ENCODE peak calls at places on chromosomes 11 and 22, in seven cellular contexts. Z, Y, D, E, X, N and S are unnamed samples.

GRCh38 chr22:35624547-35624946 is 7.4 kb upstream of the MB start:
- DNase-seq in E (no peak), Y (no peak), N (no peak), D (no peak), X (no peak), Z (no peak), S (no peak)

GRCh38 chr11:86949995-86950993 is 4.9 kb downstream of the FZD4 start:
- DNase-seq in N (no peak), D (peak; percentile 42), Y (no peak), X (no peak), Z (no peak), E (no peak), S (no peak)

GRCh38 chr22:46561435-46561905 is 24.1 kb upstream of the CELSR1 start:
- DNase-seq in E (no peak), X (no peak), Y (peak; percentile 47), N (no peak), D (no peak), Z (peak; percentile 87), S (no peak)

GRCh38 chr11:121082670-121083069 is 18.4 kb upstream of the TECTA start:
- DNase-seq in N (no peak), Y (no peak), Z (no peak), E (no peak), X (no peak), D (peak; percentile 17), S (no peak)

GRCh38 chr22:17773606-17774205 is 563 bp downstream of the BID start:
- DNase-seq in N (no peak), X (no peak), Y (peak; percentile 93), E (peak; percentile 66), D (peak; percentile 34), Z (no peak), S (no peak)

GRCh38 chr11:33713162-33713913 is 12.7 kb upstream of the C11orf91 start:
- DNase-seq in Y (no peak), E (no peak), Z (no peak), D (no peak), X (no peak), N (no peak), S (no peak)

GRCh38 chr11:70467196-70468085 is 69.1 kb downstream of the CTTN start:
- DNase-seq in X (peak; percentile 37), D (peak; percentile 51), N (peak; percentile 50), Z (peak; percentile 33), Y (peak; percentile 75), E (peak; percentile 58), S (no peak)

GRCh38 chr11:126406368-126406767 is 50.9 kb downstream of the ST3GAL4 start:
- DNase-seq in E (no peak), Z (no peak), Y (peak; percentile 43), D (no peak), X (no peak), N (no peak), S (no peak)

GRCh38 chr11:83293436-83293732 is 7.2 kb upstream of the CCDC90B start:
- DNase-seq in Z (no peak), X (no peak), D (no peak), Y (no peak), E (no peak), N (no peak), S (no peak)

GRCh38 chr22:42963231-42963595 is 51.7 kb downstream of the PACSIN2 start:
- DNase-seq in Y (no peak), Z (no peak), D (no peak), X (no peak), N (no peak), E (no peak), S (no peak)

GRCh38 chr22:35462558-35463230 is 62.8 kb downstream of the MCM5 start:
- DNase-seq in Z (no peak), E (no peak), D (no peak), N (no peak), X (no peak), Y (no peak), S (no peak)

GRCh38 chr11:61174275-61174674 is 13.0 kb upstream of the VPS37C start:
- DNase-seq in Y (no peak), D (no peak), N (no peak), X (peak; percentile 15), Z (no peak), E (no peak), S (no peak)

GRCh38 chr11:47617417-47617809 is 23.2 kb upstream of the C1QTNF4 start:
- DNase-seq in Y (no peak), X (no peak), Z (no peak), N (no peak), D (peak; percentile 26), E (no peak), S (no peak)

GRCh38 chr11:100851129-100851528 is 164.0 kb downstream of the ARHGAP42 start:
- DNase-seq in E (no peak), D (no peak), Z (peak; percentile 41), X (no peak), Y (no peak), N (no peak), S (no peak)

GRCh38 chr11:66172146-66172545 is 96.3 kb upstream of the RAB1B start:
- DNase-seq in Z (peak; percentile 35), Y (no peak), X (no peak), D (no peak), N (no peak), E (no peak), S (no peak)

GRCh38 chr11:111777094-111778046 is 11.2 kb upstream of the PPP2R1B start:
- DNase-seq in Y (no peak), D (peak; percentile 75), N (peak; percentile 45), Z (peak; percentile 53), X (no peak), E (no peak), S (no peak)

GRCh38 chr11:9745411-9746211 is 81.7 kb downstream of the SWAP70 start:
- DNase-seq in E (no peak), Z (no peak), X (no peak), Y (no peak), D (no peak), N (no peak), S (no peak)

GRCh38 chr22:46043816-46044717 is 67.1 kb upstream of the WNT7B start:
- DNase-seq in Y (peak; percentile 82), X (peak; percentile 58), E (peak; percentile 49), D (peak; percentile 37), N (peak; percentile 82), Z (no peak), S (peak; percentile 78)

GRCh38 chr22:30872282-30873041 is 96.1 kb downstream of the MORC2 start:
- DNase-seq in E (peak; percentile 1), Y (peak; percentile 51), D (no peak), N (no peak), X (no peak), Z (no peak), S (peak; percentile 31)

GRCh38 chr11:701741-702513 is 4.1 kb upstream of the EPS8L2 start:
- DNase-seq in D (no peak), E (no peak), X (no peak), Z (no peak), N (no peak), Y (peak; percentile 51), S (peak; percentile 66)

GRCh38 chr11:119788911-119789560 is 60.0 kb upstream of the NECTIN1 start:
- DNase-seq in E (no peak), Y (peak; percentile 72), Z (no peak), N (no peak), X (no peak), D (no peak), S (no peak)

GRCh38 chr11:131998020-131998419 is 627.6 kb downstream of the NTM start:
- DNase-seq in D (no peak), Y (no peak), Z (no peak), E (peak; percentile 20), X (no peak), N (no peak), S (no peak)

GRCh38 chr22:18113680-18114394 is 3.2 kb downstream of the TUBA8 start:
- DNase-seq in X (no peak), Z (no peak), Y (peak; percentile 69), D (no peak), E (no peak), N (no peak), S (no peak)

GRCh38 chr11:74680703-74681531 is 50.3 kb downstream of the CHRDL2 start:
- DNase-seq in N (peak; percentile 18), X (peak; percentile 15), E (peak; percentile 6), Z (no peak), Y (peak; percentile 51), D (no peak), S (peak; percentile 53)

GRCh38 chr11:68948948-68949347 is 31.8 kb downstream of the MRGPRD start:
- DNase-seq in Y (no peak), Z (no peak), D (no peak), N (no peak), E (no peak), X (no peak), S (no peak)

GRCh38 chr11:35893796-35894475 is 49.9 kb upstream of the LDLRAD3 start:
- DNase-seq in D (no peak), E (peak; percentile 20), X (no peak), N (peak; percentile 73), Z (no peak), Y (no peak), S (peak; percentile 68)

GRCh38 chr22:50009765-50010675 is 2.5 kb downstream of the IL17REL start:
- DNase-seq in Z (no peak), Y (no peak), D (no peak), N (no peak), E (peak; percentile 5), X (no peak), S (peak; percentile 84)

GRCh38 chr11:27423125-27423524 is 49.5 kb downstream of the LGR4 start:
- DNase-seq in X (no peak), N (no peak), D (no peak), Y (no peak), E (peak; percentile 26), Z (no peak), S (peak; percentile 83)
- TF ChIP-seq POLR2AphosphoS5 in X (no peak), N (no peak), D (no peak), Y (no peak), E (no peak), Z (no peak), S (peak; percentile 92)

DNA sequence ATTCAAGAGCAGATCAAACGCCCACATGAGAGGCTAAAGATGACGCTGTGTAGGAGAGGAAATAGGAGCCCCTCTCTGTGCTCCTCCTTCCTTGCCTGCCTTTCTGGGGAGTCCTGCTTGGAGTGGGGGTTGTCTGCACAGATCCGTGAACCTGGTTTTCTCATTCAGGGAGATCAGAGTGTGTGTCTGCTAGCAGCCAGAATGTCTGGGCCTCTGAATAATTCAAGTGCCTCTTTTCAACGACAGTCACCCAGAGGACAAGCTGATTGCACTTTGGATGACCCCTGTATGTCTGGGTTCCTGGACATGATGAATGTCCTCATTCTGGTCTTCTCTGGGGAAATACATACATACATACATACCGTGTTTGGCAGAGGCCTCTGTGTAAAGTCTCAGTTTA is 592.5 kb upstream of the B3GAT1 start:
- DNase-seq in N (no peak), D (no peak), X (no peak), E (no peak), Z (no peak), Y (no peak), S (no peak)
- H3K4me1 ChIP-seq in N (no peaks in the 10 kb centered on the region), D (no peaks in the 10 kb centered on the region), X (no peaks in the 10 kb centered on the region), E (no peaks in the 10 kb centered on the region), Z (no peaks in the 10 kb centered on the region), Y (no peaks in the 10 kb centered on the region), S (no peaks in the 10 kb centered on the region)

GRCh38 chr11:72222907-72223614 is 1.5 kb upstream of the INPPL1 start:
- DNase-seq in D (peak; percentile 93), E (peak; percentile 97), N (peak; percentile 94), X (peak; percentile 98), Y (peak; percentile 98), Z (peak; percentile 76), S (peak; percentile 95)
- TF ChIP-seq POLR2AphosphoS5 in D (peak; percentile 43), E (peak; percentile 73), N (peak; percentile 92), X (peak; percentile 89), Y (peak; percentile 90), Z (no peak), S (no peak)

DNA sequence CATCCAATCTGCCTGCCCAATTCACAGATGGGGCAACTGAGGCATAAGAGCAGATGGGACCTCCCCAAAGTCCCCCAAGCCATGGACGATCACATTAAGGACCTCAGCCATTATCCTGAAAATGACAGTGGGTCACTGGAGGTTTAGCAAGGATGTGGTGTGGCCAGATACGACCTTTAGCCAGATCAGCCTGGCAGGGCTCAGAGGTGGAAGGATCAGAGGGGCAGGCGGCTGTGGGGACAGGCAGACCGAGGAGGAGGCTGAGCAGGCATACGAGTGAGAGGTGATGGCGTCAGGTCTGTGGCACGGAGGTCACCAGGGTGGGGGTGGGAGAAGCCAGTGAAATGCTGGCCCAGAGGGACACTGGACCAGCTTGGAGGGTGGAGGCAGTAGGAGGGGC is 14.1 kb upstream of the TMPRSS6 start:
- DNase-seq in N (no peak), E (no peak), D (no peak), Z (no peak), Y (no peak), X (no peak), S (no peak)
- H3K4me1 ChIP-seq in N (no peaks in the 10 kb centered on the region), E (no peaks in the 10 kb centered on the region), D (no peaks in the 10 kb centered on the region), Z (no peaks in the 10 kb centered on the region), Y (peaks cover 14% of the 10 kb centered on the region), X (no peaks in the 10 kb centered on the region), S (peaks cover 6% of the 10 kb centered on the region)